ENCODE peak calls at places on chromosomes 4 and X, in four cellular contexts. Y is CD8-positive, alpha-beta memory T cell; T is A549; D is SJSA1. V is an unnamed sample. For H3K9me3 and H3K4me1, the result is how much of the 10 kb centered on the place peaks cover.

GRCh38 chr4:74531952-74532794 is 87.2 kb downstream of the AREG start:
- DNase-seq in Y (peak), T (peak), D (peak), V (peak)

GRCh38 chr4:1180663-1181062 is 8.3 kb upstream of the SPON2 start:
- DNase-seq in Y (no peak), T (no peak), D (no peak), V (no peak)

GRCh38 chr4:139808381-139809206 is 143.0 kb downstream of the MGST2 start:
- DNase-seq in Y (no peak), T (no peak), D (no peak), V (peak)

GRCh38 chr4:65968873-65969272 is 298.6 kb upstream of the EPHA5 start:
- DNase-seq in Y (no peak), T (peak), D (no peak), V (no peak)

GRCh38 chr4:98046665-98047064 is 96.6 kb downstream of the STPG2 start:
- DNase-seq in Y (no peak), T (no peak), D (no peak), V (no peak)

GRCh38 chrX:152632445-152633097 is 5.1 kb upstream of the GABRQ start:
- DNase-seq in Y (no peak), T (peak), D (peak), V (peak)

GRCh38 chrX:64976673-64977040 is 407 bp upstream of the ZC4H2 start:
- DNase-seq in Y (no peak), T (no peak), D (no peak), V (no peak)

GRCh38 chr4:807792-808191 is 18.1 kb downstream of the CPLX1 start:
- DNase-seq in Y (no peak), T (no peak), D (no peak), V (peak)

GRCh38 chrX:119735467-119735866 is 22.9 kb upstream of the SOWAHD start:
- DNase-seq in Y (no peak), T (no peak), D (no peak), V (no peak)

GRCh38 chrX:153525451-153525850 is 8.0 kb downstream of the ATP2B3 start:
- DNase-seq in Y (no peak), T (no peak), D (no peak), V (no peak)

GRCh38 chr4:21192367-21192766 is 492.1 kb downstream of the PACRGL start:
- DNase-seq in Y (no peak), T (no peak), D (no peak), V (no peak)

GRCh38 chr4:150283689-150284088 is 205.4 kb downstream of the DCLK2 start:
- DNase-seq in Y (no peak), T (peak), D (no peak), V (no peak)

GRCh38 chr4:105186701-105187158 is 40.1 kb downstream of the TET2 start:
- DNase-seq in Y (no peak), T (no peak), D (no peak), V (no peak)

GRCh38 chr4:129062580-129062979 is 30.8 kb downstream of the SCLT1 start:
- DNase-seq in Y (no peak), T (no peak), D (no peak), V (no peak)

GRCh38 chr4:129059028-129059427 is 34.3 kb downstream of the SCLT1 start:
- DNase-seq in Y (no peak), T (no peak), D (no peak), V (no peak)

GRCh38 chr4:129063640-129064039 is 29.7 kb downstream of the SCLT1 start:
- DNase-seq in Y (no peak), T (no peak), D (no peak), V (no peak)

DNA sequence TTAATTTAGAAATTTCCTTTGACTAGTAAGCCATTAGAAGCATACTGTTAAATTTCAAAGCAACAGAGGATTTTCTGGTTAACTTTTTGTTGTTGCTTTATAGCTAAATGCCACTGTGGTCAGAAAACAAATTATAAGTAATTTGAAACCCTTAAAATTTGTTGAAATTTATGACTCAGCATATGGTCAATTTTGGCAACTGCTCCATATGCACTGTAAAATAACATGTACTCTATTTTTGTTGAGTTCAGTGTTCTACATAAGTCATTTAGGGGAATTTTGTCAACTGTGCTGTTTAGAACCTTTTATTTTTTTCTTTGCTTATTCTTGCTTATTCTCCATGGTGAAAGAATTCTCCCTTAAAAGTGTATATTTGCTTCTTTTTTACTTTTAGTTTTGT is 28.6 kb downstream of the SCLT1 start:
- DNase-seq in Y (no peak), T (no peak), D (no peak), V (no peak)
- H3K9me3 ChIP-seq in Y (under half), T (under half), D (under half), V (under half)

DNA sequence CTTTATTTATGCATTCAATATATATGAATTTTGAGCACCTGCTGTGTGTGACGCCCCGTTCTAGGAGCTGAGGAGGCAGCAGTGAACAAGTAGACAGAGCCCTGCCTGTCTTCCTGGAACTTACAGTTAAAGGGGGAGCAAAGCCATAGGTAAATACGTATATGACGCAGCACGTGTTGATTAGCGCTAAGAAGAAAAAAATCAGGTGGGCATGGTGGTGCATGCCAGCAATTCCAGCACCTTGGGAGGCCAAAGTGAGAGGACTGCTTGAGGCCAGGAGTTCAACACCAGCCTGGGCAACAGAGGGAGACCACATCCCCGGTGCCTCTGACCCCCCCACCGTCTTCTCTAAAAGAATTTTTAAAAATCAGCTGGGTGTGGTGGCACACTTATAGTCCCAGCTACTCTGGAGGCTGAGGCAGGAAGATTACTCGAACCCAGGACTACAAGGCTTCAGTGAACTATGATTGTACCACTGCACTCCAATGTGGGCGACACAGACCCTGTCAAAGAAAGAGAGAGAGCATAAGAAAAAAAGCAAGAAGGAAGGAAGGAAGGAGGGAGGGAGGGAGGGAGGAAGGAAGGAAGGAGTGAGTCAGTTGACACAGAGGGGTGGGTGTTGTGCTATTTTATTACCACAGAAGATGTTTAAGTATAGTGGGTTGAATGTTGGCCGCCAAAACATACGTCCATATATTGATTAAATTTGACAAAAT is 5.4 kb upstream of the KIAA0232 start:
- DNase-seq in Y (no peak), T (no peak), D (no peak), V (no peak)
- H3K4me1 ChIP-seq in Y (under half), T (under half), D (under half), V (under half)

DNA sequence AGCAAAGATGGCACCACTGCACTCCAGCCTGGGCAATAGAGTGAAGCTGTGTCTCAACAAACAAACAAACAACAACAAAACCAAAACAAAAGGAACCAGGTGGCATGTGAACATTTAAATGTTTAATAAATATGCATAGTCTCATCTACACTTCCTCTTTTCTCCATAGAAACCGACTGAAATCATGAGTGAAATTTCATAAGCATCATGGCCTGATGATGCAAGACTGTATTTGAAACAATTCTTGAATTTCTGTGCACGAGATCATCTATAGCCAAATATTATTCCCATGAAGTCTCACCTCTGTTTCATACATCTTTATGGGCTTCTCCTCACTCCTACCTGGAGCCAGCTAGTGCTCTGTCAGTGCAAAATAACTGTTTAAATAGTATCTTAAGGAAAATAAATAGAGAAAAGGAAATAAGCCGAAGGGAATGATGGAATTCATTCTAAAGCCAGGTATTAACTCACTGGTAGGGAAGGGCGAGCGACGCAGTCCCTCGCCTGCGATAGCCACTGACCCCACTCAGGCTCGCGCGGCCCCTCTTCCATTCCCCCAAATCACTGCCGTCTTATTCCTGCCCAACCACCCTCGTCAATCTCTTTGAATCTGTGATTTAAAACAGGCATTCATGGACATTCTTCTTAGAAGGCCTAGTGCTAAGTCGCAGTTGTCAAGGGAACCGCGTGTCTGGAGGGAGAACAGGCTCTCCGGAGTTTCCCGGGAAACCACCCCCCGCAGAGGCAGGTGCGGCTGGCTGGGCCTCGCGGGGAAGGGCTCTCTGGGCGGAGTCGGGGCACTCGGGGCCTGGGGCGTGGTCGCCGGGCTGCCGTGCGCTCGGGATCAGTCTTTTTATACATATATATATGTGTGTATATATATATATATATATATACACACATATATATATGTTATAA is 52.4 kb upstream of the TRIM2 start:
- DNase-seq in Y (no peak), T (peak), D (no peak), V (peak)
- H3K4me3 ChIP-seq in Y (no peak), T (peak), D (no peak), V (no peak)

GRCh38 chrX:2628751-2629315 is 62.3 kb upstream of the CD99 start:
- DNase-seq in Y (peak), T (peak), D (no peak), V (no peak)

GRCh38 chrX:2631743-2632532 is 59.2 kb upstream of the CD99 start:
- DNase-seq in Y (no peak), T (no peak), D (no peak), V (peak)

GRCh38 chrX:2627272-2627867 is 63.7 kb upstream of the CD99 start:
- DNase-seq in Y (peak), T (peak), D (peak), V (peak)

GRCh38 chrX:2629316-2630168 is 61.6 kb upstream of the CD99 start:
- DNase-seq in Y (peak), T (peak), D (no peak), V (peak)

GRCh38 chrX:2626750-2627149 is 64.3 kb upstream of the CD99 start:
- DNase-seq in Y (no peak), T (no peak), D (no peak), V (no peak)
- H3K9me3 ChIP-seq in Y (under half), T (under half), D (under half), V (under half)

DNA sequence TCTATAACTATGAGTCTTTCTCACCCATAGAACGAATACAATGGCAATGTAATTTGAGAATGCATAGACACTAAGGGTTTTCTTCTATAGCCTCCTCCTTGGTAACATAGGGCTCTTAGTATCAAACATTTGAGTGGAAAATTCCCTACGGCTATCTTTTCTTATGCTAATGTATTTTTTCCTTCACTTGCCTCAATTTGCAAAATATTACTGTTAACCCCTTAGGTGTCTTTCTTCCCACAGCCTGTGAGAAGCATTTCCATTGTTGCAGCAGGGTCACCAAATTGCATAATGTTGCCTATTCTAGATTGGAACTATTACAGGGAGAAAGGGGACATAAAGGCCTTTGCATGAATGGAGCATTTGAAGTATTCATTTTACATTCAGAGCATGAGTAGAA is 140.5 kb upstream of the RAPGEF2 start:
- DNase-seq in Y (no peak), T (no peak), D (no peak), V (no peak)
- H3K4me1 ChIP-seq in Y (under half), T (under half), D (under half), V (under half)

GRCh38 chrX:10159069-10159468 is 2.3 kb downstream of the CLCN4 start:
- DNase-seq in Y (no peak), T (no peak), D (no peak), V (no peak)
- H3K4me3 ChIP-seq in Y (no peak), T (no peak), D (no peak), V (no peak)